ENCODE peak calls at places on chromosomes 2 and 18, in nine cellular contexts. Q is uterus, F is heart right ventricle, A is cardiac fibroblast, P is colonic mucosa, Y is cardiac muscle cell, N is upper lobe of left lung, V is body of pancreas, D is lower leg skin. L is an unnamed sample.

GRCh38 chr2:165899311-165899710 is 54.3 kb downstream of the TTC21B start:
- DNase-seq in Q (no peak), F (no peak), A (no peak), P (no peak), Y (no peak), N (no peak), V (no peak), D (no peak), L (no peak)

GRCh38 chr18:54127759-54128378 is 96.6 kb downstream of the MBD2 start:
- DNase-seq in Q (no peak), F (peak; percentile 18), A (peak; percentile 70), P (peak; percentile 31), Y (peak; percentile 73), N (no peak), V (no peak), D (no peak), L (peak; percentile 78)

GRCh38 chr2:112634153-112634873 is 11.4 kb upstream of the SLC20A1 start:
- DNase-seq in Q (no peak), F (no peak), A (no peak), P (no peak), Y (no peak), N (no peak), V (no peak), D (no peak), L (no peak)

GRCh38 chr2:218021536-218022071 is 18.8 kb upstream of the TNS1 start:
- DNase-seq in Q (no peak), F (peak; percentile 69), A (no peak), P (no peak), Y (peak; percentile 68), N (no peak), V (peak; percentile 13), D (peak; percentile 76), L (no peak)

GRCh38 chr18:23578891-23579653 is 7.2 kb downstream of the NPC1 start:
- DNase-seq in Q (no peak), F (no peak), A (peak; percentile 62), P (no peak), Y (no peak), N (peak; percentile 33), V (no peak), D (no peak), L (peak; percentile 57)

GRCh38 chr18:32425466-32425865 is 45.2 kb downstream of the GAREM1 start:
- DNase-seq in Q (no peak), F (no peak), A (peak; percentile 80), P (no peak), Y (no peak), N (no peak), V (no peak), D (no peak), L (no peak)

GRCh38 chr2:241813806-241814570 is 5.0 kb downstream of the NEU4 start:
- DNase-seq in Q (no peak), F (no peak), A (no peak), P (no peak), Y (no peak), N (peak; percentile 41), V (no peak), D (peak; percentile 78), L (no peak)

GRCh38 chr2:55511508-55512124 is 7.9 kb upstream of the CFAP36 start:
- DNase-seq in Q (no peak), F (no peak), A (peak; percentile 66), P (no peak), Y (peak; percentile 16), N (no peak), V (no peak), D (no peak), L (peak; percentile 66)

GRCh38 chr2:68734688-68735525 is at the start of gene ARHGAP25:
- DNase-seq in Q (no peak), F (peak; percentile 22), A (no peak), P (peak; percentile 19), Y (no peak), N (no peak), V (no peak), D (no peak), L (no peak)

GRCh38 chr2:231648579-231649174 is 56.0 kb downstream of the TEX44 start:
- DNase-seq in Q (peak; percentile 58), F (peak; percentile 68), A (peak; percentile 56), P (peak; percentile 91), Y (peak; percentile 76), N (peak; percentile 92), V (peak; percentile 86), D (peak; percentile 94), L (peak; percentile 79)

GRCh38 chr18:22952525-22952924 is 19.4 kb downstream of the RBBP8 start:
- DNase-seq in Q (no peak), F (no peak), A (no peak), P (no peak), Y (no peak), N (no peak), V (no peak), D (no peak), L (no peak)

GRCh38 chr2:74325815-74326214 is 17.4 kb downstream of the SLC4A5 start:
- DNase-seq in Q (no peak), F (no peak), A (no peak), P (no peak), Y (no peak), N (no peak), V (no peak), D (no peak), L (no peak)

GRCh38 chr2:75729861-75730260 is 19.1 kb upstream of the GCFC2 start:
- DNase-seq in Q (no peak), F (no peak), A (peak; percentile 18), P (no peak), Y (peak; percentile 8), N (no peak), V (no peak), D (no peak), L (peak; percentile 23)

GRCh38 chr2:25252291-25253152 is 84.1 kb upstream of the POMC start:
- DNase-seq in Q (peak; percentile 67), F (peak; percentile 66), A (peak; percentile 70), P (peak; percentile 69), Y (peak; percentile 95), N (peak; percentile 92), V (peak; percentile 75), D (no peak), L (peak; percentile 29)

GRCh38 chr2:168428431-168428830 is 27.6 kb upstream of the CERS6 start:
- DNase-seq in Q (no peak), F (no peak), A (no peak), P (no peak), Y (no peak), N (no peak), V (no peak), D (no peak), L (no peak)

GRCh38 chr2:217105733-217106649 is 246.1 kb upstream of the TNP1 start:
- DNase-seq in Q (no peak), F (no peak), A (peak; percentile 90), P (no peak), Y (no peak), N (no peak), V (no peak), D (no peak), L (peak; percentile 96)

GRCh38 chr2:47535991-47536390 is 133.0 kb downstream of the MSH2 start:
- DNase-seq in Q (no peak), F (no peak), A (peak; percentile 48), P (no peak), Y (no peak), N (no peak), V (peak; percentile 38), D (no peak), L (no peak)

GRCh38 chr2:47536696-47537095 is 133.7 kb downstream of the MSH2 start:
- DNase-seq in Q (no peak), F (no peak), A (no peak), P (no peak), Y (no peak), N (no peak), V (no peak), D (no peak), L (no peak)

GRCh38 chr2:47541848-47542450 is 139.0 kb downstream of the MSH2 start:
- DNase-seq in Q (no peak), F (no peak), A (no peak), P (no peak), Y (no peak), N (no peak), V (no peak), D (no peak), L (no peak)

GRCh38 chr2:47535073-47535472 is 132.1 kb downstream of the MSH2 start:
- DNase-seq in Q (no peak), F (no peak), A (no peak), P (no peak), Y (no peak), N (no peak), V (no peak), D (no peak), L (no peak)

DNA sequence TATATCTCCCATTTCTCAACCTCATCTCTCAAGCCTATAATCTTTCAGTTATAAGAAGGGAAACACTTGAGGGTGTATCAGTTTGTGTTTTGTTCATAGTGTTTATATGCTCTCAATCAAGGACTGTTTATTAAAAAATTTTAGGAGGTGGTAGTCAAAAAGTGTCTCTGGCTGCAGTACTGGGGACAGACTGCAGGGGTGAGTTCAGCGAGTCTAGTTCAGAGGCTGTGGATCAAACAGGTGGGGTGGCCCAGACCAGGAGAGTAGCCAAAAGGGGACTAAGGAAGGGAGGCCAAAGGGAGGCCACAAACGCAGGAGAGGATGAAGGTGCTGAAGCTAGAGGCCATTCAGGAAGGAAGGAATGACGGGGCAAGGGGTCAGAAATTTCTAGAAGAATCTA is 136.3 kb downstream of the MSH2 start:
- DNase-seq in Q (no peak), F (no peak), A (no peak), P (no peak), Y (no peak), N (no peak), V (no peak), D (no peak), L (no peak)
- TF ChIP-seq CTCF in Q (no peak), F (no peak), A (peak; percentile 45), P (no peak), Y (peak; percentile 12), N (no peak), V (no peak), D (no peak), L (no peak)

DNA sequence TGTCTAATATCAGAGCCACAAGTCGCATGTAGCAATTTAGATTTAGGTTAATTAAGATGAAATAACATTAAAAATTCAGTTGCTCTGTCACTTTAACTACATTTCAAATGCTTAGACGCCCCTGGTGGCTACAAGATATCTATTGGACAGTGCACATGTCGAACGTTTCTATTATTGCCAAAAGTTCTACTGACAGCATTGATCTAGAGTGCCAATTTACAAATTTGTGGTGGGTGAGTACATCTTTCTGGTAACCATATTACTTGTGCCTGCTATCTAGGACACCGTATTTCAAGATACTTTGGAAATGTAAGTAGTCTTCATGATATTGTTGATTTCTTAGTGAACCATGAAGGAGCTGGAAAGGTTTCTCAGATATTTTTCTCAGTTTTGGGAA is 20.3 kb downstream of the PIK3C3 start:
- DNase-seq in Q (no peak), F (no peak), A (no peak), P (no peak), Y (no peak), N (no peak), V (no peak), D (no peak), L (no peak)
- H3K4me3 ChIP-seq in Q (no peak overlapping the region), F (no peak overlapping the region), A (no peak overlapping the region), P (no peak overlapping the region), Y (no peak overlapping the region), N (no peak overlapping the region), V (no peak overlapping the region), D (no peak overlapping the region), L (no peak overlapping the region)

GRCh38 chr18:33440011-33440383 is 524 bp downstream of the CCDC178 start:
- DNase-seq in Q (peak; percentile 20), F (peak; percentile 8), A (peak; percentile 67), P (peak; percentile 32), Y (peak; percentile 76), N (peak; percentile 2), V (peak; percentile 57), D (no peak), L (peak; percentile 18)
- TF ChIP-seq CTCF in Q (peak; percentile 35), F (no peak), A (peak; percentile 37), P (peak; percentile 15), Y (peak; percentile 51), N (peak; percentile 17), V (peak; percentile 56), D (no peak), L (peak; percentile 10)

GRCh38 chr2:240557101-240557751 is 562 bp downstream of the ANKMY1 start:
- DNase-seq in Q (no peak), F (no peak), A (no peak), P (peak; percentile 22), Y (no peak), N (peak; percentile 86), V (no peak), D (peak; percentile 85), L (peak; percentile 15)
- H3K4me3 ChIP-seq in Q (peak overlapping the region; percentile 9), F (peak overlapping the region; percentile 36), A (peak overlapping the region; percentile 45), P (peak overlapping the region; percentile 46), Y (peak overlapping the region; percentile 27), N (peak overlapping the region; percentile 8), V (no peak overlapping the region), D (peak overlapping the region; percentile 17), L (peak overlapping the region; percentile 44)